ENCODE peak calls at places on chromosomes 12 and 14, in nine cellular contexts. P is brain microvascular endothelial cell; L is cardiac muscle cell; E is transverse colon; A is CD8-positive, alpha-beta T cell; D is heart left ventricle; Z is IMR-90; M is ovary; S is PC-9. O is an unnamed sample. For H3K27me3 and H3K36me3, the result is how much of the 10 kb centered on the place peaks cover.

GRCh38 chr12:113136128-113136989 is 798 bp upstream of the RASAL1 start:
- DNase-seq in Z (no peak), E (peak), L (peak), S (no peak), M (no peak), D (peak), A (peak), P (no peak), O (no peak)

GRCh38 chr12:109763201-109763841 is 49.7 kb downstream of the FAM222A start:
- DNase-seq in E (peak), Z (peak), P (peak), M (no peak), D (no peak), L (peak), A (no peak), S (peak), O (no peak)

GRCh38 chr12:43973993-43974392 is 138.1 kb downstream of the TMEM117 start:
- DNase-seq in Z (no peak), P (no peak), M (no peak), L (no peak), D (no peak), A (no peak), S (no peak), E (no peak), O (no peak)

GRCh38 chr12:20220339-20220738 is 148.0 kb upstream of the PDE3A start:
- DNase-seq in S (no peak), E (no peak), Z (peak), L (peak), D (no peak), M (no peak), A (no peak), P (peak), O (no peak)

GRCh38 chr12:22938323-22938722 is 313.4 kb downstream of the ETNK1 start:
- DNase-seq in Z (no peak), S (no peak), E (no peak), P (no peak), A (no peak), D (no peak), M (no peak), L (no peak), O (no peak)

GRCh38 chr14:68782091-68782981 is 10.5 kb downstream of the ZFP36L1 start:
- DNase-seq in M (peak), S (no peak), E (no peak), L (no peak), D (peak), P (no peak), A (peak), Z (no peak), O (no peak)

GRCh38 chr12:127531561-127531960 is 735.4 kb upstream of the TMEM132C start:
- DNase-seq in E (no peak), P (no peak), D (no peak), S (no peak), A (no peak), Z (no peak), L (no peak), M (no peak), O (no peak)

GRCh38 chr12:31600252-31600651 is 9.3 kb upstream of the DENND5B start:
- DNase-seq in E (no peak), P (no peak), M (no peak), D (no peak), L (no peak), S (no peak), A (no peak), Z (no peak), O (no peak)

GRCh38 chr14:77681196-77682157 is 26.3 kb downstream of the ALKBH1 start:
- DNase-seq in M (no peak), D (no peak), A (no peak), L (no peak), Z (peak), S (peak), P (no peak), E (peak), O (no peak)

GRCh38 chr14:90677484-90678045 is 138.7 kb downstream of the TTC7B start:
- DNase-seq in Z (peak), E (no peak), S (peak), P (peak), M (no peak), L (peak), D (no peak), A (no peak), O (no peak)

DNA sequence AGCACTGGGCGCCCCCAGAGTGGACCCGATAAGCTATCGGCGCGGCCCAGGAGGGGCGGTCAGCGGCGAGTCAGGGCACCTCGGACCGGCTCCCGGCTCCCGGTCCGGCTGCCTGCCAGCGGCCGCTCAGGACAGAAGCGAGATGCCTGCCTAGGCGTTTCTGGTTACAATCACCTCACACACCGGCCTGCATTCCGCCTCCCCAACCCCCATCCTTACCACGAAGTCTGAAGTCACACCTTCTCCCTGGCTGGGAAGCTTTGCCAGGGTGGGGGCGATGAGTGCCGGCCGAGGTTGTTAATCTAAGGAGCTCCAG is 42.6 kb upstream of the TBX5 start:
- DNase-seq in E (no peak), M (no peak), P (no peak), S (no peak), L (no peak), A (no peak), D (peak), Z (no peak), O (no peak)
- H3K27me3 ChIP-seq in E (half or more), M (under half), P (under half), S (half or more), L (half or more), A (under half), D (under half), Z (half or more), O (under half)

DNA sequence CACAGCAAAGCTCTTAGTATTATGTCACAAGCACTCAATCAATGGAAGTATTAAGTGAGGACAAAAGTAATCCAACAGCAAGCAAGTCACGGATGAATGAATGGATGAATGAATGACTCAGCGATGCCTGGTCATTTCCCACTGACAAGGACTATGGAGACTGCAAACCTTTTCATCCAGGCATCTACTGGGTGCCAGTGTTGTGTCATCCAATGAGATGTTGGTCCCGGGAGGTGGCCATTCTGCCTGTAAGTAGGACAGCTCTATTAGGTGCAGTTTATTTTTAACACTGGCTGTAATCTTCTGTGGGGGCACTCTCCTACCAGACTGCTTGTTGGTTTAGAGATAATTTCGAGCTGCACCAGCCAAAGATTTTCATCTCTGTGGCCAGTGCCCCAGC is 39.4 kb downstream of the STAB2 start:
- DNase-seq in S (no peak), M (no peak), D (peak), P (no peak), L (peak), A (no peak), Z (peak), E (peak), O (no peak)
- TF ChIP-seq CTCF in S (no peak), M (no peak), D (peak), P (no peak), L (no peak), A (no peak), Z (peak), E (peak), O (peak)

GRCh38 chr12:55757701-55758100 is 14.8 kb downstream of the GDF11 start:
- DNase-seq in E (no peak), A (no peak), L (no peak), Z (no peak), D (no peak), M (no peak), S (no peak), P (no peak), O (no peak)

GRCh38 chr12:55760663-55761062 is 17.7 kb downstream of the GDF11 start:
- DNase-seq in A (no peak), P (no peak), S (no peak), E (no peak), D (no peak), M (no peak), L (no peak), Z (no peak), O (no peak)

DNA sequence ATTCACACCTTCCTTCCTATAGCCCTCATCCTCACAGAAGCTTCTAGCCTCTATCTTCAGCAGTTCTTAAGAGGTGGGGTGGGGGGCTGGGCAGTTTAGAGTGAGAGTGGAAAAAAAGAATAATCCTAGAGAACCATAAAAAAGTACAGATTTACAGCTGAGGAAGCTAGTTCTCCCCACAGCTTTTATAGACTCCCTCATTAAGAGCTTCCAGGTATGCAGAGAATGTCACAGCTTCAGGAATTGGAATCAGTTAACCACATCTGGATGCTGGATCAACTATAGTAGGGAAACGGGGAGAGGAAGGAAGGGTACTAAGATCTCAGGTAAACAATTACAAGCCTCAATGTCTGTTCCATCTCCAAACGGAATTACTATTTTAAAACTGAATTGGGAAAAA is 12.3 kb downstream of the GDF11 start:
- DNase-seq in Z (no peak), P (no peak), S (no peak), A (no peak), M (no peak), L (no peak), D (no peak), E (no peak), O (no peak)
- H3K36me3 ChIP-seq in Z (half or more), P (half or more), S (under half), A (under half), M (under half), L (under half), D (half or more), E (under half), O (under half)

GRCh38 chr12:114701553-114701952 is 17.6 kb upstream of the TBX3 start:
- DNase-seq in M (no peak), E (no peak), Z (no peak), A (no peak), S (no peak), D (no peak), L (no peak), P (no peak), O (no peak)

GRCh38 chr12:114702462-114702861 is 18.5 kb upstream of the TBX3 start:
- DNase-seq in A (no peak), L (no peak), E (no peak), S (no peak), P (no peak), Z (no peak), M (no peak), D (no peak), O (no peak)

GRCh38 chr12:114700392-114701103 is 16.6 kb upstream of the TBX3 start:
- DNase-seq in A (no peak), Z (no peak), S (no peak), D (no peak), P (no peak), M (no peak), E (no peak), L (peak), O (no peak)

GRCh38 chr12:114703060-114703493 is 19.1 kb upstream of the TBX3 start:
- DNase-seq in E (no peak), S (no peak), M (no peak), Z (no peak), P (no peak), A (no peak), D (no peak), L (no peak), O (no peak)

DNA sequence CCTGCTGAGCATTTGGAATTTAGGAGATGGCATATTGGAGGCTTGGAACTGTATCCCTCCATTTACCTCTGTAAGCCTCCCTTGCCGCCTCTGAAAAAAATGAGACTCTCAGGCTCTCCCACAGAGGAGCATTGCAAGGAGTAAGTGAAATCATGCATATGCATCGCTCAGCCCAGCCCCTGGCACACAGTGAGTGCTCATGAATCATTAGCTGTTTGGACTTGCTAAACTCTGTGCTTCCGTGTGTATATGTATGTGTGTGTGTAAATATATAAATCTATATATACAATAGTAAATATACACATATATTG is 17.1 kb upstream of the TBX3 start:
- DNase-seq in A (no peak), Z (no peak), L (no peak), E (no peak), M (no peak), S (no peak), P (no peak), D (no peak), O (no peak)
- H3K27me3 ChIP-seq in A (under half), Z (under half), L (half or more), E (half or more), M (under half), S (half or more), P (half or more), D (under half), O (under half)